ENCODE peak calls at places on chromosomes 16 and 17, in ten cellular contexts. One of them, this sample, is unnamed.

GRCh38 chr16:381788-382717 is at the start of gene PGAP6:
- DNase-seq in GM13977: peak; percentile 96
- DNase-seq in NCI-H1436 treated with DMSO at 0.1 percent for 48 hours: no peak
- DNase-seq in NCI-H1105 treated with DMSO at 0.1 percent for 48 hours: peak; percentile 18
- DNase-seq in NB4: peak; percentile 58
- DNase-seq in foreskin keratinocyte: no peak
- DNase-seq in HL-60: no peak
- DNase-seq in activated CD4-positive, alpha-beta T cell treated with anti-CD3 and anti-CD28 coated beads, Interleukin-2, amount 10 ng/mL, durations not matched to agents 7 days and 5 days: peak; percentile 65
- DNase-seq in H54: peak; percentile 70
- DNase-seq in GM19239: peak; percentile 95
- DNase-seq in this sample: no peak

GRCh38 chr16:23064642-23065041 is 84.6 kb downstream of the USP31 start:
- DNase-seq in GM13977: no peak
- DNase-seq in NCI-H1436 treated with DMSO at 0.1 percent for 48 hours: no peak
- DNase-seq in NCI-H1105 treated with DMSO at 0.1 percent for 48 hours: no peak
- DNase-seq in NB4: peak; percentile 92
- DNase-seq in foreskin keratinocyte: no peak
- DNase-seq in HL-60: peak; percentile 77
- DNase-seq in activated CD4-positive, alpha-beta T cell treated with anti-CD3 and anti-CD28 coated beads, Interleukin-2, amount 10 ng/mL, durations not matched to agents 7 days and 5 days: no peak
- DNase-seq in H54: no peak
- DNase-seq in GM19239: no peak
- DNase-seq in this sample: peak; percentile 54

GRCh38 chr16:11202260-11203091 is 53.5 kb downstream of the SOCS1 start:
- DNase-seq in GM13977: no peak
- DNase-seq in NCI-H1436 treated with DMSO at 0.1 percent for 48 hours: no peak
- DNase-seq in NCI-H1105 treated with DMSO at 0.1 percent for 48 hours: no peak
- DNase-seq in NB4: peak; percentile 66
- DNase-seq in foreskin keratinocyte: peak; percentile 76
- DNase-seq in HL-60: no peak
- DNase-seq in activated CD4-positive, alpha-beta T cell treated with anti-CD3 and anti-CD28 coated beads, Interleukin-2, amount 10 ng/mL, durations not matched to agents 7 days and 5 days: no peak
- DNase-seq in H54: no peak
- DNase-seq in GM19239: no peak
- DNase-seq in this sample: no peak

GRCh38 chr16:25064967-25065366 is 46.6 kb upstream of the LCMT1 start:
- DNase-seq in GM13977: no peak
- DNase-seq in NCI-H1436 treated with DMSO at 0.1 percent for 48 hours: no peak
- DNase-seq in NCI-H1105 treated with DMSO at 0.1 percent for 48 hours: no peak
- DNase-seq in NB4: peak; percentile 38
- DNase-seq in foreskin keratinocyte: no peak
- DNase-seq in HL-60: no peak
- DNase-seq in activated CD4-positive, alpha-beta T cell treated with anti-CD3 and anti-CD28 coated beads, Interleukin-2, amount 10 ng/mL, durations not matched to agents 7 days and 5 days: no peak
- DNase-seq in H54: no peak
- DNase-seq in GM19239: no peak
- DNase-seq in this sample: no peak

GRCh38 chr17:73553311-73553710 is 90.9 kb downstream of the SDK2 start:
- DNase-seq in GM13977: no peak
- DNase-seq in NCI-H1436 treated with DMSO at 0.1 percent for 48 hours: no peak
- DNase-seq in NCI-H1105 treated with DMSO at 0.1 percent for 48 hours: no peak
- DNase-seq in NB4: no peak
- DNase-seq in foreskin keratinocyte: no peak
- DNase-seq in HL-60: no peak
- DNase-seq in activated CD4-positive, alpha-beta T cell treated with anti-CD3 and anti-CD28 coated beads, Interleukin-2, amount 10 ng/mL, durations not matched to agents 7 days and 5 days: no peak
- DNase-seq in H54: no peak
- DNase-seq in GM19239: no peak
- DNase-seq in this sample: no peak

GRCh38 chr16:12235110-12235509 is 258.6 kb downstream of the SNX29 start:
- DNase-seq in GM13977: no peak
- DNase-seq in NCI-H1436 treated with DMSO at 0.1 percent for 48 hours: no peak
- DNase-seq in NCI-H1105 treated with DMSO at 0.1 percent for 48 hours: peak; percentile 30
- DNase-seq in NB4: no peak
- DNase-seq in foreskin keratinocyte: no peak
- DNase-seq in HL-60: no peak
- DNase-seq in activated CD4-positive, alpha-beta T cell treated with anti-CD3 and anti-CD28 coated beads, Interleukin-2, amount 10 ng/mL, durations not matched to agents 7 days and 5 days: no peak
- DNase-seq in H54: no peak
- DNase-seq in GM19239: no peak
- DNase-seq in this sample: no peak

GRCh38 chr16:30697264-30698138 is 1.5 kb upstream of the SRCAP start:
- DNase-seq in GM13977: peak; percentile 94
- DNase-seq in NCI-H1436 treated with DMSO at 0.1 percent for 48 hours: peak; percentile 72
- DNase-seq in NCI-H1105 treated with DMSO at 0.1 percent for 48 hours: peak; percentile 93
- DNase-seq in NB4: no peak
- DNase-seq in foreskin keratinocyte: no peak
- DNase-seq in HL-60: no peak
- DNase-seq in activated CD4-positive, alpha-beta T cell treated with anti-CD3 and anti-CD28 coated beads, Interleukin-2, amount 10 ng/mL, durations not matched to agents 7 days and 5 days: no peak
- DNase-seq in H54: peak; percentile 95
- DNase-seq in GM19239: peak; percentile 90
- DNase-seq in this sample: no peak

GRCh38 chr17:73091410-73091769 is 1.1 kb downstream of the SLC39A11 start:
- DNase-seq in GM13977: no peak
- DNase-seq in NCI-H1436 treated with DMSO at 0.1 percent for 48 hours: no peak
- DNase-seq in NCI-H1105 treated with DMSO at 0.1 percent for 48 hours: no peak
- DNase-seq in NB4: no peak
- DNase-seq in foreskin keratinocyte: no peak
- DNase-seq in HL-60: no peak
- DNase-seq in activated CD4-positive, alpha-beta T cell treated with anti-CD3 and anti-CD28 coated beads, Interleukin-2, amount 10 ng/mL, durations not matched to agents 7 days and 5 days: no peak
- DNase-seq in H54: no peak
- DNase-seq in GM19239: no peak
- DNase-seq in this sample: no peak

GRCh38 chr17:81867952-81868673 is 3.0 kb downstream of the ARHGDIA start:
- DNase-seq in GM13977: no peak
- DNase-seq in NCI-H1436 treated with DMSO at 0.1 percent for 48 hours: no peak
- DNase-seq in NCI-H1105 treated with DMSO at 0.1 percent for 48 hours: no peak
- DNase-seq in NB4: no peak
- DNase-seq in foreskin keratinocyte: no peak
- DNase-seq in HL-60: no peak
- DNase-seq in activated CD4-positive, alpha-beta T cell treated with anti-CD3 and anti-CD28 coated beads, Interleukin-2, amount 10 ng/mL, durations not matched to agents 7 days and 5 days: no peak
- DNase-seq in H54: no peak
- DNase-seq in GM19239: no peak
- DNase-seq in this sample: no peak

GRCh38 chr17:52604105-52604504 is 445.6 kb upstream of the CA10 start:
- DNase-seq in GM13977: no peak
- DNase-seq in NCI-H1436 treated with DMSO at 0.1 percent for 48 hours: no peak
- DNase-seq in NCI-H1105 treated with DMSO at 0.1 percent for 48 hours: no peak
- DNase-seq in NB4: no peak
- DNase-seq in foreskin keratinocyte: no peak
- DNase-seq in HL-60: no peak
- DNase-seq in activated CD4-positive, alpha-beta T cell treated with anti-CD3 and anti-CD28 coated beads, Interleukin-2, amount 10 ng/mL, durations not matched to agents 7 days and 5 days: no peak
- DNase-seq in H54: no peak
- DNase-seq in GM19239: no peak
- DNase-seq in this sample: no peak

GRCh38 chr17:7173687-7174602 is 5.2 kb downstream of the ASGR1 start:
- DNase-seq in GM13977: peak; percentile 66
- DNase-seq in NCI-H1436 treated with DMSO at 0.1 percent for 48 hours: no peak
- DNase-seq in NCI-H1105 treated with DMSO at 0.1 percent for 48 hours: no peak
- DNase-seq in NB4: no peak
- DNase-seq in foreskin keratinocyte: no peak
- DNase-seq in HL-60: no peak
- DNase-seq in activated CD4-positive, alpha-beta T cell treated with anti-CD3 and anti-CD28 coated beads, Interleukin-2, amount 10 ng/mL, durations not matched to agents 7 days and 5 days: peak; percentile 60
- DNase-seq in H54: no peak
- DNase-seq in GM19239: no peak
- DNase-seq in this sample: no peak

GRCh38 chr17:44065668-44066203 is 735 bp downstream of the LSM12 start:
- DNase-seq in GM13977: peak; percentile 42
- DNase-seq in NCI-H1436 treated with DMSO at 0.1 percent for 48 hours: no peak
- DNase-seq in NCI-H1105 treated with DMSO at 0.1 percent for 48 hours: no peak
- DNase-seq in NB4: no peak
- DNase-seq in foreskin keratinocyte: no peak
- DNase-seq in HL-60: no peak
- DNase-seq in activated CD4-positive, alpha-beta T cell treated with anti-CD3 and anti-CD28 coated beads, Interleukin-2, amount 10 ng/mL, durations not matched to agents 7 days and 5 days: no peak
- DNase-seq in H54: no peak
- DNase-seq in GM19239: no peak
- DNase-seq in this sample: peak; percentile 12

GRCh38 chr16:87645802-87646201 is 43.5 kb downstream of the JPH3 start:
- DNase-seq in GM13977: no peak
- DNase-seq in NCI-H1436 treated with DMSO at 0.1 percent for 48 hours: no peak
- DNase-seq in NCI-H1105 treated with DMSO at 0.1 percent for 48 hours: no peak
- DNase-seq in NB4: no peak
- DNase-seq in foreskin keratinocyte: no peak
- DNase-seq in HL-60: no peak
- DNase-seq in activated CD4-positive, alpha-beta T cell treated with anti-CD3 and anti-CD28 coated beads, Interleukin-2, amount 10 ng/mL, durations not matched to agents 7 days and 5 days: no peak
- DNase-seq in H54: no peak
- DNase-seq in GM19239: no peak
- DNase-seq in this sample: no peak

GRCh38 chr16:19437280-19437679 is 19.6 kb downstream of the TMC5 start:
- DNase-seq in GM13977: no peak
- DNase-seq in NCI-H1436 treated with DMSO at 0.1 percent for 48 hours: no peak
- DNase-seq in NCI-H1105 treated with DMSO at 0.1 percent for 48 hours: no peak
- DNase-seq in NB4: no peak
- DNase-seq in foreskin keratinocyte: no peak
- DNase-seq in HL-60: no peak
- DNase-seq in activated CD4-positive, alpha-beta T cell treated with anti-CD3 and anti-CD28 coated beads, Interleukin-2, amount 10 ng/mL, durations not matched to agents 7 days and 5 days: no peak
- DNase-seq in H54: no peak
- DNase-seq in GM19239: no peak
- DNase-seq in this sample: no peak

GRCh38 chr17:75652934-75653549 is 13.9 kb downstream of the RECQL5 start:
- DNase-seq in GM13977: peak; percentile 64
- DNase-seq in NCI-H1436 treated with DMSO at 0.1 percent for 48 hours: no peak
- DNase-seq in NCI-H1105 treated with DMSO at 0.1 percent for 48 hours: peak; percentile 10
- DNase-seq in NB4: peak; percentile 51
- DNase-seq in foreskin keratinocyte: no peak
- DNase-seq in HL-60: no peak
- DNase-seq in activated CD4-positive, alpha-beta T cell treated with anti-CD3 and anti-CD28 coated beads, Interleukin-2, amount 10 ng/mL, durations not matched to agents 7 days and 5 days: peak; percentile 40
- DNase-seq in H54: no peak
- DNase-seq in GM19239: no peak
- DNase-seq in this sample: peak; percentile 65

GRCh38 chr17:57260325-57261083 is 4.2 kb downstream of the MSI2 start:
- DNase-seq in GM13977: no peak
- DNase-seq in NCI-H1436 treated with DMSO at 0.1 percent for 48 hours: peak; percentile 28
- DNase-seq in NCI-H1105 treated with DMSO at 0.1 percent for 48 hours: peak; percentile 48
- DNase-seq in NB4: no peak
- DNase-seq in foreskin keratinocyte: no peak
- DNase-seq in HL-60: no peak
- DNase-seq in activated CD4-positive, alpha-beta T cell treated with anti-CD3 and anti-CD28 coated beads, Interleukin-2, amount 10 ng/mL, durations not matched to agents 7 days and 5 days: no peak
- DNase-seq in H54: no peak
- DNase-seq in GM19239: no peak
- DNase-seq in this sample: no peak

GRCh38 chr17:38727661-38728220 is 2.4 kb upstream of the CISD3 start:
- DNase-seq in GM13977: no peak
- DNase-seq in NCI-H1436 treated with DMSO at 0.1 percent for 48 hours: no peak
- DNase-seq in NCI-H1105 treated with DMSO at 0.1 percent for 48 hours: no peak
- DNase-seq in NB4: no peak
- DNase-seq in foreskin keratinocyte: no peak
- DNase-seq in HL-60: no peak
- DNase-seq in activated CD4-positive, alpha-beta T cell treated with anti-CD3 and anti-CD28 coated beads, Interleukin-2, amount 10 ng/mL, durations not matched to agents 7 days and 5 days: peak; percentile 55
- DNase-seq in H54: no peak
- DNase-seq in GM19239: no peak
- DNase-seq in this sample: no peak

GRCh38 chr17:13385481-13385907 is 216.2 kb downstream of the HS3ST3A1 start:
- DNase-seq in GM13977: no peak
- DNase-seq in NCI-H1436 treated with DMSO at 0.1 percent for 48 hours: no peak
- DNase-seq in NCI-H1105 treated with DMSO at 0.1 percent for 48 hours: no peak
- DNase-seq in NB4: peak; percentile 78
- DNase-seq in foreskin keratinocyte: peak; percentile 73
- DNase-seq in HL-60: no peak
- DNase-seq in activated CD4-positive, alpha-beta T cell treated with anti-CD3 and anti-CD28 coated beads, Interleukin-2, amount 10 ng/mL, durations not matched to agents 7 days and 5 days: no peak
- DNase-seq in H54: no peak
- DNase-seq in GM19239: no peak
- DNase-seq in this sample: no peak

GRCh38 chr17:9195346-9195870 is 174.1 kb downstream of the NTN1 start:
- DNase-seq in GM13977: no peak
- DNase-seq in NCI-H1436 treated with DMSO at 0.1 percent for 48 hours: no peak
- DNase-seq in NCI-H1105 treated with DMSO at 0.1 percent for 48 hours: no peak
- DNase-seq in NB4: no peak
- DNase-seq in foreskin keratinocyte: no peak
- DNase-seq in HL-60: no peak
- DNase-seq in activated CD4-positive, alpha-beta T cell treated with anti-CD3 and anti-CD28 coated beads, Interleukin-2, amount 10 ng/mL, durations not matched to agents 7 days and 5 days: no peak
- DNase-seq in H54: no peak
- DNase-seq in GM19239: no peak
- DNase-seq in this sample: no peak

GRCh38 chr17:35769895-35770486 is 9.3 kb downstream of the C17orf50 start:
- DNase-seq in GM13977: no peak
- DNase-seq in NCI-H1436 treated with DMSO at 0.1 percent for 48 hours: no peak
- DNase-seq in NCI-H1105 treated with DMSO at 0.1 percent for 48 hours: no peak
- DNase-seq in NB4: no peak
- DNase-seq in foreskin keratinocyte: no peak
- DNase-seq in HL-60: no peak
- DNase-seq in activated CD4-positive, alpha-beta T cell treated with anti-CD3 and anti-CD28 coated beads, Interleukin-2, amount 10 ng/mL, durations not matched to agents 7 days and 5 days: no peak
- DNase-seq in H54: no peak
- DNase-seq in GM19239: no peak
- DNase-seq in this sample: no peak

GRCh38 chr17:40014375-40014980 is 762 bp upstream of the CSF3 start:
- DNase-seq in GM13977: no peak
- DNase-seq in NCI-H1436 treated with DMSO at 0.1 percent for 48 hours: no peak
- DNase-seq in NCI-H1105 treated with DMSO at 0.1 percent for 48 hours: no peak
- DNase-seq in NB4: no peak
- DNase-seq in foreskin keratinocyte: no peak
- DNase-seq in HL-60: no peak
- DNase-seq in activated CD4-positive, alpha-beta T cell treated with anti-CD3 and anti-CD28 coated beads, Interleukin-2, amount 10 ng/mL, durations not matched to agents 7 days and 5 days: no peak
- DNase-seq in H54: no peak
- DNase-seq in GM19239: no peak
- DNase-seq in this sample: no peak

GRCh38 chr16:46848768-46849764 is 18.1 kb upstream of the C16orf87 start:
- DNase-seq in GM13977: no peak
- DNase-seq in NCI-H1436 treated with DMSO at 0.1 percent for 48 hours: no peak
- DNase-seq in NCI-H1105 treated with DMSO at 0.1 percent for 48 hours: no peak
- DNase-seq in NB4: no peak
- DNase-seq in foreskin keratinocyte: no peak
- DNase-seq in HL-60: no peak
- DNase-seq in activated CD4-positive, alpha-beta T cell treated with anti-CD3 and anti-CD28 coated beads, Interleukin-2, amount 10 ng/mL, durations not matched to agents 7 days and 5 days: no peak
- DNase-seq in H54: no peak
- DNase-seq in GM19239: no peak
- DNase-seq in this sample: no peak

GRCh38 chr17:36714789-36715188 is 113.4 kb downstream of the MRM1 start:
- DNase-seq in GM13977: no peak
- DNase-seq in NCI-H1436 treated with DMSO at 0.1 percent for 48 hours: no peak
- DNase-seq in NCI-H1105 treated with DMSO at 0.1 percent for 48 hours: no peak
- DNase-seq in NB4: no peak
- DNase-seq in foreskin keratinocyte: no peak
- DNase-seq in HL-60: no peak
- DNase-seq in activated CD4-positive, alpha-beta T cell treated with anti-CD3 and anti-CD28 coated beads, Interleukin-2, amount 10 ng/mL, durations not matched to agents 7 days and 5 days: no peak
- DNase-seq in H54: no peak
- DNase-seq in GM19239: no peak
- DNase-seq in this sample: no peak

GRCh38 chr16:80009971-80010659 is 409.6 kb upstream of the MAF start:
- DNase-seq in GM13977: no peak
- DNase-seq in NCI-H1436 treated with DMSO at 0.1 percent for 48 hours: no peak
- DNase-seq in NCI-H1105 treated with DMSO at 0.1 percent for 48 hours: no peak
- DNase-seq in NB4: no peak
- DNase-seq in foreskin keratinocyte: no peak
- DNase-seq in HL-60: no peak
- DNase-seq in activated CD4-positive, alpha-beta T cell treated with anti-CD3 and anti-CD28 coated beads, Interleukin-2, amount 10 ng/mL, durations not matched to agents 7 days and 5 days: no peak
- DNase-seq in H54: no peak
- DNase-seq in GM19239: no peak
- DNase-seq in this sample: no peak

GRCh38 chr16:13896543-13897182 is 23.3 kb upstream of the ERCC4 start:
- DNase-seq in GM13977: no peak
- DNase-seq in NCI-H1436 treated with DMSO at 0.1 percent for 48 hours: no peak
- DNase-seq in NCI-H1105 treated with DMSO at 0.1 percent for 48 hours: no peak
- DNase-seq in NB4: peak; percentile 19
- DNase-seq in foreskin keratinocyte: no peak
- DNase-seq in HL-60: no peak
- DNase-seq in activated CD4-positive, alpha-beta T cell treated with anti-CD3 and anti-CD28 coated beads, Interleukin-2, amount 10 ng/mL, durations not matched to agents 7 days and 5 days: no peak
- DNase-seq in H54: no peak
- DNase-seq in GM19239: no peak
- DNase-seq in this sample: no peak

GRCh38 chr17:29037739-29038465 is 5.0 kb upstream of the PIPOX start:
- DNase-seq in GM13977: no peak
- DNase-seq in NCI-H1436 treated with DMSO at 0.1 percent for 48 hours: no peak
- DNase-seq in NCI-H1105 treated with DMSO at 0.1 percent for 48 hours: no peak
- DNase-seq in NB4: no peak
- DNase-seq in foreskin keratinocyte: no peak
- DNase-seq in HL-60: no peak
- DNase-seq in activated CD4-positive, alpha-beta T cell treated with anti-CD3 and anti-CD28 coated beads, Interleukin-2, amount 10 ng/mL, durations not matched to agents 7 days and 5 days: no peak
- DNase-seq in H54: no peak
- DNase-seq in GM19239: no peak
- DNase-seq in this sample: no peak

GRCh38 chr17:71423871-71424546 is 696.8 kb upstream of the SOX9 start:
- DNase-seq in GM13977: no peak
- DNase-seq in NCI-H1436 treated with DMSO at 0.1 percent for 48 hours: no peak
- DNase-seq in NCI-H1105 treated with DMSO at 0.1 percent for 48 hours: no peak
- DNase-seq in NB4: peak; percentile 1
- DNase-seq in foreskin keratinocyte: peak; percentile 99
- DNase-seq in HL-60: no peak
- DNase-seq in activated CD4-positive, alpha-beta T cell treated with anti-CD3 and anti-CD28 coated beads, Interleukin-2, amount 10 ng/mL, durations not matched to agents 7 days and 5 days: no peak
- DNase-seq in H54: no peak
- DNase-seq in GM19239: no peak
- DNase-seq in this sample: peak; percentile 80

GRCh38 chr16:50151744-50152143 is 1.4 kb upstream of the TENT4B start:
- DNase-seq in GM13977: no peak
- DNase-seq in NCI-H1436 treated with DMSO at 0.1 percent for 48 hours: no peak
- DNase-seq in NCI-H1105 treated with DMSO at 0.1 percent for 48 hours: no peak
- DNase-seq in NB4: peak; percentile 43
- DNase-seq in foreskin keratinocyte: no peak
- DNase-seq in HL-60: no peak
- DNase-seq in activated CD4-positive, alpha-beta T cell treated with anti-CD3 and anti-CD28 coated beads, Interleukin-2, amount 10 ng/mL, durations not matched to agents 7 days and 5 days: peak; percentile 14
- DNase-seq in H54: no peak
- DNase-seq in GM19239: no peak
- DNase-seq in this sample: no peak

This sample was measured in Jurkat, Clone E6-1.